ENCODE peak calls at places on chromosomes 11 and 22, in seven cellular contexts. B is HCT116, P is GM12878, G is SK-N-SH, L is H1, W is endothelial cell of umbilical vein, N is K562. D is an unnamed sample.

GRCh38 chr22:19876941-19877625 is 22.4 kb upstream of the GNB1L start:
- DNase-seq in B (no peak), P (no peak), G (peak; percentile 39), L (no peak), W (no peak), N (no peak), D (no peak)

GRCh38 chr22:41197808-41198585 is 7.1 kb upstream of the L3MBTL2 start:
- DNase-seq in B (no peak), P (no peak), G (peak; percentile 48), L (no peak), W (peak; percentile 73), N (peak; percentile 48), D (peak; percentile 56)

GRCh38 chr11:8638300-8638699 is 44.2 kb downstream of the TRIM66 start:
- DNase-seq in B (no peak), P (no peak), G (no peak), L (no peak), W (no peak), N (peak; percentile 46), D (peak; percentile 4)

GRCh38 chr22:39472570-39473556 is 16.1 kb downstream of the MGAT3 start:
- DNase-seq in B (no peak), P (no peak), G (no peak), L (no peak), W (no peak), N (peak; percentile 93), D (no peak)

GRCh38 chr11:8093931-8094575 is 13.0 kb downstream of the TUB start:
- DNase-seq in B (no peak), P (no peak), G (no peak), L (no peak), W (no peak), N (no peak), D (no peak)

GRCh38 chr22:45238431-45239377 is 2.0 kb downstream of the KIAA0930 start:
- DNase-seq in B (no peak), P (no peak), G (peak; percentile 52), L (no peak), W (no peak), N (no peak), D (no peak)

GRCh38 chr22:30591191-30591587 is 521 bp downstream of the PES1 start:
- DNase-seq in B (no peak), P (no peak), G (no peak), L (no peak), W (peak; percentile 44), N (no peak), D (no peak)

GRCh38 chr11:89275966-89276365 is 98.3 kb downstream of the TYR start:
- DNase-seq in B (no peak), P (no peak), G (no peak), L (no peak), W (no peak), N (no peak), D (no peak)

GRCh38 chr11:122642472-122642922 is 13.0 kb upstream of the UBASH3B start:
- DNase-seq in B (peak; percentile 65), P (no peak), G (no peak), L (no peak), W (peak; percentile 60), N (no peak), D (no peak)

GRCh38 chr11:10625281-10625981 is 57.0 kb upstream of the LYVE1 start:
- DNase-seq in B (no peak), P (no peak), G (no peak), L (no peak), W (peak; percentile 9), N (no peak), D (no peak)

GRCh38 chr11:10456519-10456918 is 1.5 kb downstream of the AMPD3 start:
- DNase-seq in B (no peak), P (no peak), G (no peak), L (no peak), W (no peak), N (peak; percentile 78), D (no peak)

GRCh38 chr11:124846058-124846719 is 19.0 kb upstream of the ROBO3 start:
- DNase-seq in B (no peak), P (no peak), G (no peak), L (no peak), W (no peak), N (no peak), D (no peak)
- TF ChIP-seq POLR2AphosphoS5 in B (no peak), P (no peak), G (no peak), L (no peak), W (no peak), N (no peak), D (no peak)

DNA sequence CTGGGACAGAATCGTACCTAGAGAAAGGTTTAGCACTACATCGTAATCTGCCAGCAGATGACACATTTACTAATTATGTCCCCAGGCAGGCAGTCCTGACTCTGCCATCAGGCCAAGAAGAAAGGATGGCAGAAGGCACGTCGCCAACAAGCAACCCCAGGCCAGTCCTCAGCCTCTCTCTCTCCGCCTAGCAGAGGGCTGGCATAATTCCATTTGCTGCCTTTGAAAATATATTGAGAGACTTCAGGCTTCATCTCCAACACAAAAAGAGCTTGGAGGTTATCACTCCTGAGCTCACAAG is 1517.0 kb downstream of the TBC1D22A start:
- DNase-seq in B (no peak), P (no peak), G (no peak), L (no peak), W (no peak), N (no peak), D (no peak)
- H3K4me2 ChIP-seq in B (no peak overlapping the region), P (no peak overlapping the region), G (no peak overlapping the region), L (no peak overlapping the region), W (no peak overlapping the region), N (no peak overlapping the region), D (no peak overlapping the region)

GRCh38 chr11:65594991-65595920 is at the start of gene KCNK7:
- DNase-seq in B (no peak), P (no peak), G (peak; percentile 43), L (no peak), W (no peak), N (peak; percentile 51), D (no peak)
- TF ChIP-seq POLR2AphosphoS5 in B (no peak), P (no peak), G (no peak), L (no peak), W (peak; percentile 13), N (no peak), D (no peak)

GRCh38 chr11:33377100-33377851 is 120.1 kb downstream of the HIPK3 start:
- DNase-seq in B (no peak), P (no peak), G (no peak), L (no peak), W (peak; percentile 25), N (no peak), D (no peak)
- H3K4me2 ChIP-seq in B (no peak overlapping the region), P (peak overlapping the region; percentile 72), G (peak overlapping the region; percentile 70), L (peak overlapping the region; percentile 84), W (peak overlapping the region; percentile 96), N (no peak overlapping the region), D (peak overlapping the region; percentile 83)

GRCh38 chr11:124875943-124876817 is 10.9 kb downstream of the ROBO3 start:
- DNase-seq in B (peak; percentile 94), P (peak; percentile 5), G (peak; percentile 96), L (peak; percentile 78), W (peak; percentile 97), N (peak; percentile 85), D (peak; percentile 94)
- TF ChIP-seq POLR2AphosphoS5 in B (peak; percentile 50), P (no peak), G (peak; percentile 80), L (peak; percentile 47), W (peak; percentile 49), N (no peak), D (peak; percentile 62)